ENCODE peak calls at places on chromosomes 13 and 19, in eight cellular contexts. U is heart left ventricle; C is smooth muscle cell of the brain vasculature; K is heart right ventricle; Z is Caco-2; O is GM18507; X is CD8-positive, alpha-beta T cell; B is effector memory CD4-positive, alpha-beta T cell. Y is an unnamed sample.
A peak's percentile ranks its signal among the peaks of the same experiment; 100 is the strongest.

GRCh38 chr13:51542358-51542972 is 41.8 kb upstream of the WDFY2 start:
- DNase-seq in U (no peak), C (no peak), K (no peak), Z (no peak), O (no peak), X (no peak), B (no peak), Y (no peak)

GRCh38 chr19:13505761-13506549 is at the start of gene CACNA1A:
- DNase-seq in U (no peak), C (no peak), K (no peak), Z (no peak), O (no peak), X (no peak), B (no peak), Y (no peak)

GRCh38 chr19:48487944-48488343 is 18.8 kb downstream of the CYTH2 start:
- DNase-seq in U (peak; percentile 73), C (no peak), K (peak; percentile 72), Z (no peak), O (no peak), X (no peak), B (no peak), Y (no peak)

GRCh38 chr19:6242677-6243076 is 37.1 kb downstream of the MLLT1 start:
- DNase-seq in U (no peak), C (no peak), K (no peak), Z (no peak), O (no peak), X (no peak), B (no peak), Y (no peak)

GRCh38 chr13:114015111-114015551 is 41.3 kb upstream of the C13orf46 start:
- DNase-seq in U (no peak), C (no peak), K (no peak), Z (no peak), O (no peak), X (no peak), B (no peak), Y (no peak)

GRCh38 chr13:113917096-113917495 is 53.2 kb upstream of the GAS6 start:
- DNase-seq in U (no peak), C (no peak), K (no peak), Z (no peak), O (no peak), X (no peak), B (no peak), Y (no peak)

GRCh38 chr19:28543244-28543776 is 669.6 kb downstream of the UQCRFS1 start:
- DNase-seq in U (no peak), C (no peak), K (no peak), Z (no peak), O (no peak), X (no peak), B (no peak), Y (no peak)

GRCh38 chr19:5801796-5802616 is 2.9 kb upstream of the NRTN start:
- DNase-seq in U (no peak), C (no peak), K (no peak), Z (no peak), O (no peak), X (no peak), B (no peak), Y (no peak)

GRCh38 chr13:44759222-44759721 is 183.1 kb upstream of the TSC22D1 start:
- DNase-seq in U (no peak), C (no peak), K (no peak), Z (no peak), O (no peak), X (no peak), B (no peak), Y (no peak)

GRCh38 chr19:34667349-34668076 is 9.4 kb downstream of the SCGB2B2 start:
- DNase-seq in U (no peak), C (no peak), K (no peak), Z (no peak), O (no peak), X (no peak), B (no peak), Y (no peak)

GRCh38 chr19:6765738-6766356 is 1.4 kb downstream of the SH2D3A start:
- DNase-seq in U (no peak), C (no peak), K (no peak), Z (peak; percentile 91), O (no peak), X (no peak), B (no peak), Y (no peak)

GRCh38 chr13:109652536-109652935 is 133.8 kb downstream of the IRS2 start:
- DNase-seq in U (no peak), C (no peak), K (no peak), Z (no peak), O (no peak), X (no peak), B (no peak), Y (no peak)

GRCh38 chr19:15576526-15577156 is 38.4 kb upstream of the CYP4F8 start:
- DNase-seq in U (no peak), C (no peak), K (no peak), Z (no peak), O (no peak), X (no peak), B (no peak), Y (no peak)

GRCh38 chr19:42461700-42462324 is 19.1 kb upstream of the CXCL17 start:
- DNase-seq in U (no peak), C (no peak), K (peak; percentile 12), Z (no peak), O (no peak), X (no peak), B (no peak), Y (no peak)

GRCh38 chr19:17627921-17628320 is 60.2 kb downstream of the UNC13A start:
- DNase-seq in U (no peak), C (no peak), K (no peak), Z (no peak), O (no peak), X (no peak), B (no peak), Y (no peak)

GRCh38 chr19:13778847-13779246 is 4.6 kb downstream of the C19orf53 start:
- DNase-seq in U (no peak), C (no peak), K (no peak), Z (no peak), O (no peak), X (no peak), B (no peak), Y (no peak)

GRCh38 chr19:46748325-46749109 is 2.3 kb upstream of the STRN4 start:
- DNase-seq in U (no peak), C (no peak), K (peak; percentile 64), Z (peak; percentile 61), O (no peak), X (peak; percentile 72), B (peak; percentile 63), Y (no peak)

GRCh38 chr13:109738298-109738746 is 48.1 kb downstream of the IRS2 start:
- DNase-seq in U (no peak), C (no peak), K (no peak), Z (no peak), O (no peak), X (no peak), B (no peak), Y (no peak)